ENCODE peak calls at places on chromosomes 2 and 18, in nine cellular contexts. One of them, this sample, is unnamed. For H3K27me3, H3K4me1 and H3K36me3, the result is how much of the 10 kb centered on the place peaks cover.

GRCh38 chr18:11872479-11873136 is 21.4 kb downstream of the CHMP1B start:
- DNase-seq in mesendoderm: peak
- DNase-seq in Karpas-422: peak
- DNase-seq in ascending aorta: no peak
- DNase-seq in sigmoid colon: no peak
- DNase-seq in left ventricle myocardium inferior: no peak
- DNase-seq in iPS DF 6.9: no peak
- DNase-seq in GM23248: peak
- DNase-seq in HCT116: peak
- DNase-seq in this sample: no peak

GRCh38 chr2:139992078-139992477 is 1211.9 kb upstream of the NXPH2 start:
- DNase-seq in mesendoderm: peak
- DNase-seq in GM23248: no peak
- DNase-seq in Karpas-422: no peak
- DNase-seq in ascending aorta: no peak
- DNase-seq in iPS DF 6.9: peak
- DNase-seq in HCT116: peak
- DNase-seq in left ventricle myocardium inferior: no peak
- DNase-seq in sigmoid colon: no peak
- DNase-seq in this sample: no peak

GRCh38 chr2:128834853-128835252 is 516.2 kb upstream of the HS6ST1 start:
- DNase-seq in ascending aorta: no peak
- DNase-seq in GM23248: no peak
- DNase-seq in mesendoderm: no peak
- DNase-seq in Karpas-422: no peak
- DNase-seq in iPS DF 6.9: no peak
- DNase-seq in HCT116: no peak
- DNase-seq in sigmoid colon: no peak
- DNase-seq in left ventricle myocardium inferior: no peak
- DNase-seq in this sample: no peak

GRCh38 chr2:217070043-217070430 is 210.2 kb upstream of the TNP1 start:
- DNase-seq in mesendoderm: no peak
- DNase-seq in HCT116: no peak
- DNase-seq in left ventricle myocardium inferior: no peak
- DNase-seq in GM23248: no peak
- DNase-seq in Karpas-422: no peak
- DNase-seq in iPS DF 6.9: no peak
- DNase-seq in sigmoid colon: no peak
- DNase-seq in ascending aorta: no peak
- DNase-seq in this sample: no peak

GRCh38 chr2:220065581-220065980 is 438.2 kb downstream of the SLC4A3 start:
- DNase-seq in sigmoid colon: no peak
- DNase-seq in left ventricle myocardium inferior: no peak
- DNase-seq in mesendoderm: no peak
- DNase-seq in GM23248: peak
- DNase-seq in ascending aorta: no peak
- DNase-seq in HCT116: no peak
- DNase-seq in Karpas-422: no peak
- DNase-seq in iPS DF 6.9: no peak
- DNase-seq in this sample: no peak

GRCh38 chr2:48423376-48423775 is 106.6 kb upstream of the STON1 start:
- DNase-seq in left ventricle myocardium inferior: no peak
- DNase-seq in ascending aorta: no peak
- DNase-seq in iPS DF 6.9: no peak
- DNase-seq in HCT116: no peak
- DNase-seq in sigmoid colon: no peak
- DNase-seq in mesendoderm: peak
- DNase-seq in GM23248: peak
- DNase-seq in Karpas-422: no peak
- DNase-seq in this sample: no peak

GRCh38 chr2:236621786-236622185 is 52.2 kb downstream of the ACKR3 start:
- DNase-seq in ascending aorta: no peak
- DNase-seq in iPS DF 6.9: no peak
- DNase-seq in GM23248: no peak
- DNase-seq in left ventricle myocardium inferior: no peak
- DNase-seq in HCT116: no peak
- DNase-seq in sigmoid colon: no peak
- DNase-seq in Karpas-422: no peak
- DNase-seq in mesendoderm: peak
- DNase-seq in this sample: no peak

GRCh38 chr2:152542995-152543481 is 174.2 kb downstream of the PRPF40A start:
- DNase-seq in sigmoid colon: no peak
- DNase-seq in left ventricle myocardium inferior: no peak
- DNase-seq in GM23248: peak
- DNase-seq in HCT116: peak
- DNase-seq in mesendoderm: peak
- DNase-seq in ascending aorta: no peak
- DNase-seq in iPS DF 6.9: no peak
- DNase-seq in Karpas-422: no peak
- DNase-seq in this sample: no peak

GRCh38 chr2:24365051-24365450 is 4.7 kb upstream of the ITSN2 start:
- DNase-seq in HCT116: no peak
- DNase-seq in mesendoderm: no peak
- DNase-seq in Karpas-422: no peak
- DNase-seq in ascending aorta: peak
- DNase-seq in sigmoid colon: peak
- DNase-seq in iPS DF 6.9: no peak
- DNase-seq in GM23248: peak
- DNase-seq in left ventricle myocardium inferior: peak
- DNase-seq in this sample: no peak

GRCh38 chr2:33181466-33181865 is 234.7 kb downstream of the LTBP1 start:
- DNase-seq in mesendoderm: no peak
- DNase-seq in ascending aorta: no peak
- DNase-seq in HCT116: no peak
- DNase-seq in sigmoid colon: no peak
- DNase-seq in iPS DF 6.9: no peak
- DNase-seq in Karpas-422: no peak
- DNase-seq in GM23248: no peak
- DNase-seq in left ventricle myocardium inferior: no peak
- DNase-seq in this sample: no peak

GRCh38 chr2:176088048-176088936 is 4.2 kb upstream of the HOXD13 start:
- DNase-seq in sigmoid colon: no peak
- DNase-seq in iPS DF 6.9: no peak
- DNase-seq in left ventricle myocardium inferior: peak
- DNase-seq in GM23248: peak
- DNase-seq in ascending aorta: no peak
- DNase-seq in mesendoderm: peak
- DNase-seq in HCT116: peak
- DNase-seq in Karpas-422: peak
- DNase-seq in this sample: no peak

GRCh38 chr2:46086578-46087070 is 210.6 kb upstream of the EPAS1 start:
- DNase-seq in Karpas-422: no peak
- DNase-seq in iPS DF 6.9: no peak
- DNase-seq in sigmoid colon: peak
- DNase-seq in left ventricle myocardium inferior: no peak
- DNase-seq in GM23248: no peak
- DNase-seq in HCT116: no peak
- DNase-seq in mesendoderm: no peak
- DNase-seq in ascending aorta: no peak
- DNase-seq in this sample: no peak

GRCh38 chr2:109321570-109321969 is 192.6 kb downstream of the SH3RF3 start:
- DNase-seq in GM23248: peak
- DNase-seq in iPS DF 6.9: no peak
- DNase-seq in left ventricle myocardium inferior: no peak
- DNase-seq in Karpas-422: peak
- DNase-seq in mesendoderm: no peak
- DNase-seq in ascending aorta: no peak
- DNase-seq in HCT116: no peak
- DNase-seq in sigmoid colon: no peak
- DNase-seq in this sample: no peak

GRCh38 chr2:188909036-188909435 is 65.1 kb upstream of the COL3A1 start:
- DNase-seq in GM23248: peak
- DNase-seq in ascending aorta: no peak
- DNase-seq in Karpas-422: no peak
- DNase-seq in HCT116: no peak
- DNase-seq in left ventricle myocardium inferior: no peak
- DNase-seq in mesendoderm: no peak
- DNase-seq in sigmoid colon: no peak
- DNase-seq in iPS DF 6.9: no peak
- DNase-seq in this sample: no peak

GRCh38 chr2:134327367-134327766 is 73.5 kb downstream of the MGAT5 start:
- DNase-seq in iPS DF 6.9: no peak
- DNase-seq in HCT116: no peak
- DNase-seq in ascending aorta: no peak
- DNase-seq in sigmoid colon: no peak
- DNase-seq in GM23248: peak
- DNase-seq in Karpas-422: no peak
- DNase-seq in mesendoderm: no peak
- DNase-seq in left ventricle myocardium inferior: no peak
- DNase-seq in this sample: no peak

GRCh38 chr18:22186484-22186971 is 17.1 kb downstream of the GATA6 start:
- DNase-seq in iPS DF 6.9: no peak
- DNase-seq in HCT116: no peak
- DNase-seq in left ventricle myocardium inferior: no peak
- DNase-seq in ascending aorta: no peak
- DNase-seq in Karpas-422: no peak
- DNase-seq in mesendoderm: no peak
- DNase-seq in sigmoid colon: no peak
- DNase-seq in GM23248: peak
- DNase-seq in this sample: no peak

GRCh38 chr18:461762-462161 is 38.7 kb downstream of the COLEC12 start:
- DNase-seq in HCT116: no peak
- DNase-seq in mesendoderm: no peak
- DNase-seq in GM23248: no peak
- DNase-seq in Karpas-422: no peak
- DNase-seq in left ventricle myocardium inferior: no peak
- DNase-seq in ascending aorta: no peak
- DNase-seq in sigmoid colon: no peak
- DNase-seq in iPS DF 6.9: no peak
- DNase-seq in this sample: no peak

GRCh38 chr18:459801-460200 is 40.7 kb downstream of the COLEC12 start:
- DNase-seq in iPS DF 6.9: no peak
- DNase-seq in sigmoid colon: no peak
- DNase-seq in HCT116: no peak
- DNase-seq in Karpas-422: no peak
- DNase-seq in left ventricle myocardium inferior: no peak
- DNase-seq in ascending aorta: no peak
- DNase-seq in GM23248: no peak
- DNase-seq in mesendoderm: no peak
- DNase-seq in this sample: no peak

GRCh38 chr18:460791-461190 is 39.7 kb downstream of the COLEC12 start:
- DNase-seq in left ventricle myocardium inferior: no peak
- DNase-seq in HCT116: no peak
- DNase-seq in Karpas-422: no peak
- DNase-seq in ascending aorta: no peak
- DNase-seq in GM23248: no peak
- DNase-seq in mesendoderm: no peak
- DNase-seq in sigmoid colon: no peak
- DNase-seq in iPS DF 6.9: no peak
- DNase-seq in this sample: no peak

GRCh38 chr18:458016-458415 is 42.5 kb downstream of the COLEC12 start:
- DNase-seq in ascending aorta: no peak
- DNase-seq in GM23248: no peak
- DNase-seq in HCT116: no peak
- DNase-seq in iPS DF 6.9: no peak
- DNase-seq in Karpas-422: no peak
- DNase-seq in sigmoid colon: no peak
- DNase-seq in mesendoderm: no peak
- DNase-seq in left ventricle myocardium inferior: no peak
- DNase-seq in this sample: no peak

DNA sequence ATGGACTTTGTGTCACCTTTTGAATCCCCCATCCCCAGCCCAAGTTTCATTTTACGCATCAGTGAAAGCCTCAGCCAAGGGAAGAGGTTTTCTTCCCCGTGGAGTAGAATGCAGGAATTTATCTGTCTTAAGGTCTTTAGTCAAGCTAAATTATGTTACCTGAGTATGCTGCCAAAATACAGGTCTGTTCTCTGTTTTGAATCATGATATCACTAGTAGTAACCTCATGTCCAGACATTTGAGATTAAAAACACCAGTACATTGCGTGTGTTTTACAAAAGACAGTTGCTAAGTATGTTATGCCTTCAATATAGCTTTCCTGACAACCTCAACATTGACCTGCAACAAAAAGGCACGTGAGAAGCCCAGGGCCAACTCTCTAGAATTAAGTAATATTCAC is 40.2 kb downstream of the COLEC12 start:
- DNase-seq in iPS DF 6.9: no peak
- DNase-seq in mesendoderm: no peak
- DNase-seq in ascending aorta: no peak
- DNase-seq in sigmoid colon: no peak
- DNase-seq in Karpas-422: no peak
- DNase-seq in HCT116: no peak
- DNase-seq in GM23248: no peak
- DNase-seq in left ventricle myocardium inferior: no peak
- DNase-seq in this sample: no peak
- H3K27me3 ChIP-seq in iPS DF 6.9: under half
- H3K27me3 ChIP-seq in mesendoderm: under half
- H3K27me3 ChIP-seq in ascending aorta: under half
- H3K27me3 ChIP-seq in sigmoid colon: under half
- H3K27me3 ChIP-seq in Karpas-422: under half
- H3K27me3 ChIP-seq in HCT116: under half
- H3K27me3 ChIP-seq in GM23248: under half
- H3K27me3 ChIP-seq in left ventricle myocardium inferior: half or more
- H3K27me3 ChIP-seq in this sample: under half

GRCh38 chr2:208254871-208255556 is at the start of gene IDH1:
- DNase-seq in HCT116: peak
- DNase-seq in Karpas-422: peak
- DNase-seq in left ventricle myocardium inferior: peak
- DNase-seq in sigmoid colon: peak
- DNase-seq in GM23248: peak
- DNase-seq in mesendoderm: peak
- DNase-seq in ascending aorta: peak
- DNase-seq in iPS DF 6.9: peak
- DNase-seq in this sample: peak
- H3K4me1 ChIP-seq in HCT116: under half
- H3K4me1 ChIP-seq in Karpas-422: under half
- H3K4me1 ChIP-seq in left ventricle myocardium inferior: half or more
- H3K4me1 ChIP-seq in sigmoid colon: under half
- H3K4me1 ChIP-seq in GM23248: under half
- H3K4me1 ChIP-seq in mesendoderm: under half
- H3K4me1 ChIP-seq in ascending aorta: under half
- H3K4me1 ChIP-seq in iPS DF 6.9: under half
- H3K4me1 ChIP-seq in this sample: under half

DNA sequence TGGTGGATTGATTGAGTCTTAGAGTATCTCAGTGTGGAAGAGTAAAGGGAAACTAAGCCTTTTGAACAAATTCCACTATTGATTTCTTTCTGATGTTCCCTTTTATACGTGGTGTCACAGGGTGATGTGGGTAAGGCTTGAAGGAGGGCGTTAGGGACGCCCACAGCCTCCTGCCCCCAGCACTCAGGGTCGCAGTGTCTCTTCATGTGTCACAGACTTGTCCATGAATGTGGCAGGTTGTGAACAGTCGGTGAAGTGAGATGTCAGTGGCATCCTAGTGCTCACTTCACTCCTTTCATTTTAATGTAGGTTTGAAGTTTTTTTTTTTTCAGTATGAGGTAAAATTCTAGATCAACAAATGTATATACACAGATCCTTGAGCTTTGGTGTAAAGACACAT is 123.2 kb upstream of the IL1R2 start:
- DNase-seq in ascending aorta: no peak
- DNase-seq in sigmoid colon: no peak
- DNase-seq in Karpas-422: no peak
- DNase-seq in GM23248: no peak
- DNase-seq in iPS DF 6.9: no peak
- DNase-seq in left ventricle myocardium inferior: no peak
- DNase-seq in mesendoderm: no peak
- DNase-seq in HCT116: no peak
- DNase-seq in this sample: no peak
- H3K36me3 ChIP-seq in ascending aorta: half or more
- H3K36me3 ChIP-seq in sigmoid colon: half or more
- H3K36me3 ChIP-seq in Karpas-422: under half
- H3K36me3 ChIP-seq in GM23248: half or more
- H3K36me3 ChIP-seq in iPS DF 6.9: under half
- H3K36me3 ChIP-seq in left ventricle myocardium inferior: half or more
- H3K36me3 ChIP-seq in mesendoderm: under half
- H3K36me3 ChIP-seq in HCT116: under half
- H3K36me3 ChIP-seq in this sample: half or more

GRCh38 chr2:181678033-181678586 is 2.2 kb downstream of the NEUROD1 start:
- DNase-seq in ascending aorta: no peak
- DNase-seq in iPS DF 6.9: no peak
- DNase-seq in mesendoderm: peak
- DNase-seq in GM23248: peak
- DNase-seq in left ventricle myocardium inferior: peak
- DNase-seq in sigmoid colon: peak
- DNase-seq in HCT116: no peak
- DNase-seq in Karpas-422: no peak
- DNase-seq in this sample: no peak
- H3K27me3 ChIP-seq in ascending aorta: under half
- H3K27me3 ChIP-seq in iPS DF 6.9: under half
- H3K27me3 ChIP-seq in mesendoderm: half or more
- H3K27me3 ChIP-seq in GM23248: half or more
- H3K27me3 ChIP-seq in left ventricle myocardium inferior: half or more
- H3K27me3 ChIP-seq in sigmoid colon: half or more
- H3K27me3 ChIP-seq in HCT116: under half
- H3K27me3 ChIP-seq in Karpas-422: under half
- H3K27me3 ChIP-seq in this sample: under half

This sample was measured in effector memory CD4-positive, alpha-beta T cell.